ENCODE peak calls at places on chromosome 3, in five cellular contexts. N is HCT116, K is astrocyte, Z is MM.1S, B is DND-41. U is an unnamed sample.

GRCh38 chr3:11476814-11477213 is 166.9 kb downstream of the VGLL4 start:
- DNase-seq in K (no peak), B (no peak), N (no peak), Z (no peak), U (no peak)

GRCh38 chr3:160676547-160677303 is at the start of gene ARL14:
- DNase-seq in B (no peak), K (peak), Z (no peak), N (peak), U (no peak)

GRCh38 chr3:154745925-154746324 is 315.9 kb upstream of the GPR149 start:
- DNase-seq in K (no peak), N (no peak), B (no peak), Z (no peak), U (no peak)

GRCh38 chr3:190526787-190527767 is 13.2 kb downstream of the IL1RAP start:
- DNase-seq in N (no peak), Z (no peak), K (no peak), B (peak), U (no peak)

GRCh38 chr3:17810759-17811158 is 68.3 kb upstream of the TBC1D5 start:
- DNase-seq in Z (no peak), N (peak), B (no peak), K (peak), U (peak)

GRCh38 chr3:53794597-53794996 is 51.6 kb downstream of the CHDH start:
- DNase-seq in K (peak), B (no peak), Z (no peak), N (no peak), U (no peak)

GRCh38 chr3:99999541-99999940 is 114.8 kb downstream of the FILIP1L start:
- DNase-seq in N (no peak), K (no peak), B (no peak), Z (no peak), U (no peak)

GRCh38 chr3:161274691-161275298 is 53.7 kb downstream of the NMD3 start:
- DNase-seq in Z (peak), N (peak), B (peak), K (no peak), U (peak)

GRCh38 chr3:128143496-128143895 is 9.8 kb upstream of the EEFSEC start:
- DNase-seq in N (no peak), Z (no peak), B (no peak), K (no peak), U (no peak)

GRCh38 chr3:1380926-1381646 is 288.3 kb downstream of the CNTN6 start:
- DNase-seq in K (no peak), Z (no peak), B (no peak), N (no peak), U (no peak)

GRCh38 chr3:77102916-77103769 is 63.2 kb downstream of the ROBO2 start:
- DNase-seq in B (no peak), K (peak), N (no peak), Z (no peak), U (no peak)

GRCh38 chr3:100335137-100335833 is 728 bp downstream of the NIT2 start:
- DNase-seq in K (no peak), B (peak), N (no peak), Z (peak), U (peak)

GRCh38 chr3:17979248-17979647 is 236.8 kb upstream of the TBC1D5 start:
- DNase-seq in Z (no peak), N (no peak), B (peak), K (no peak), U (no peak)

GRCh38 chr3:99586680-99587079 is 51.7 kb upstream of the COL8A1 start:
- DNase-seq in N (no peak), Z (no peak), K (peak), B (no peak), U (no peak)

GRCh38 chr3:137767146-137768020 is 3.3 kb downstream of the SOX14 start:
- DNase-seq in K (no peak), Z (no peak), B (no peak), N (no peak), U (no peak)
- TF ChIP-seq EZH2 in K (no peak), Z (no peak), B (no peak), N (no peak), U (no peak)

GRCh38 chr3:63279442-63279841 is 1.3 kb downstream of the SYNPR start:
- DNase-seq in K (no peak), N (no peak), Z (no peak), B (no peak), U (no peak)

GRCh38 chr3:63278171-63278999 is at the start of gene SYNPR:
- DNase-seq in N (no peak), Z (no peak), K (no peak), B (no peak), U (no peak)

GRCh38 chr3:63274359-63274758 is 3.7 kb upstream of the SYNPR start:
- DNase-seq in K (no peak), N (no peak), Z (no peak), B (no peak), U (no peak)

DNA sequence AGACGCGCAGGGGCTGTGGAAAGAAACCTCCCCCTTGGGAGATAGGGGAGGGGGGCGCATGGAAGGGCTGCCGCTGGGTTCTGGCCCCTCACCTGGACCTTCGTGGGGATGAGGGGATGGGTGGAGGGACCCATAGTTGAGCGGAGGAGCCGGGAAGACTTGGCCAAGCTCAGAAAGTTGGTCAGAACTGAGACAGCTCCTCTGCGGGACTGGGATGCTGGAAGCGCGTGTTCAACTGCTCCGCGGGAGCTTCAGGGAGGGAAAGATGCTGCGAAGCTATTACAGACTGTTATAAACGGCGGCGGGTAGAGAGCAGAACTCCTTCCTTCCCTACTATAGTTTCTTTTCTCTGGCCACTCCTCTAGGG is 875 bp downstream of the SYNPR start:
- DNase-seq in B (no peak), Z (no peak), K (no peak), N (no peak), U (no peak)
- TF ChIP-seq EZH2 in B (no peak), Z (no peak), K (peak), N (no peak), U (no peak)

GRCh38 chr3:21668012-21668411 is 83.0 kb downstream of the ZNF385D start:
- DNase-seq in N (no peak), Z (no peak), B (no peak), K (no peak), U (no peak)
- TF ChIP-seq EZH2 in N (no peak), Z (no peak), B (no peak), K (no peak), U (no peak)

GRCh38 chr3:120449701-120450216 is 1.0 kb downstream of the FSTL1 start:
- DNase-seq in N (no peak), K (peak), B (no peak), Z (no peak), U (no peak)
- TF ChIP-seq EZH2 in N (no peak), K (no peak), B (no peak), Z (no peak), U (no peak)

DNA sequence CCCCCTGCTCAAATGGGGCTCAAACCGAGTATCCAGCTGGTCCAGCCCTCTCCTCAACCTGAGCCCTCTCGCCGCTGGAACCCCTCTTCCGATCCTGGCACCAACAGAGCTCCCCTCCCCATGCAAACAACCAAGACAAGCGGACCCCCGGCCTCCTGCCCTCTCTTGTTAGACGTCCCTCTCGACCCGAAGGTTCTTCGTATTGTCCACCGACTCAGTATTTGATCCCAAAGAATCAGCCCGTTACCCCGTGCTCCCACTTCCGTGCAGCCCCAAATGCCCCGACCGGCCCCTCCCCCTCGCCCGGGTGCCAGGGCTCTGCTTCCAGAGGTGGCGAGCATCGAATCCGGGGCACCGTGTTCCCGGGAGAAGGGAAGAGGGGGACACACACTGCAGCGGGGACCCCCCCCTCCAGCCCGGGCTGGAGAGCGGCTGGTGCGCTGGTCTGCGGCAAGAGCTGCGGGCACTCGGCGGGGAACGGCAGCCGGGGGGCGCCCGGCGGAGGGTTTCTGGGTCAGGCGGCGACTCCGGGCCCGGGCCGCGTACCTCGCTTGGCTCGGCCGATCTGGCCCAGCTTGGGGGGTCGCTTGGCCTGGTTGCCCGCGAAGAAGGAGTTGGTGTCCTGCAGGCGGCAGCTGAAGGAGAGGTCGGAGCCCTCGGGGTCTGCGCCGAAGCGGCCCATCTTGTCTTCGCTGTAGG is 633 bp downstream of the CAMK2N2 start:
- DNase-seq in B (no peak), N (no peak), K (no peak), Z (no peak), U (no peak)
- TF ChIP-seq EZH2 in B (no peak), N (no peak), K (peak), Z (peak), U (no peak)